ENCODE peak calls at places on chromosome 18, in ten cellular contexts. K, H, T, J, U, R, W, D, G and A are unnamed samples. For H3K36me3, the result is how much of the 10 kb centered on the place peaks cover.

GRCh38 chr18:41150316-41150715 is 804.7 kb upstream of the PIK3C3 start:
- DNase-seq in G (no peak), U (no peak), H (no peak), W (no peak), T (no peak), K (no peak), R (no peak), J (no peak), D (no peak), A (no peak)

GRCh38 chr18:3722662-3723433 is 272.9 kb downstream of the TGIF1 start:
- DNase-seq in K (peak), D (no peak), H (no peak), G (no peak), R (no peak), W (no peak), U (no peak), J (peak), T (no peak), A (no peak)

GRCh38 chr18:58993260-58993659 is 128.6 kb downstream of the ZNF532 start:
- DNase-seq in R (no peak), G (no peak), K (no peak), D (no peak), H (no peak), W (peak), J (no peak), T (no peak), U (no peak), A (no peak)

GRCh38 chr18:77059294-77059916 is 73.2 kb downstream of the MBP start:
- DNase-seq in U (no peak), H (no peak), T (peak), J (peak), G (no peak), K (no peak), R (no peak), W (peak), D (peak), A (no peak)

GRCh38 chr18:69658137-69658536 is 257.4 kb downstream of the DOK6 start:
- DNase-seq in T (no peak), K (no peak), R (no peak), U (no peak), D (no peak), J (peak), H (no peak), W (no peak), G (no peak), A (no peak)

GRCh38 chr18:12278153-12278764 is 24.1 kb downstream of the CIDEA start:
- DNase-seq in T (no peak), U (no peak), D (no peak), H (no peak), J (no peak), G (no peak), W (no peak), R (no peak), K (no peak), A (no peak)

GRCh38 chr18:70459251-70459650 is 170.4 kb downstream of the SOCS6 start:
- DNase-seq in G (no peak), H (no peak), W (no peak), D (no peak), R (no peak), J (no peak), U (no peak), T (no peak), K (no peak), A (no peak)

GRCh38 chr18:50183556-50183955 is 11.4 kb downstream of the MYO5B start:
- DNase-seq in D (peak), R (no peak), H (no peak), J (peak), W (no peak), G (no peak), K (no peak), U (no peak), T (peak), A (no peak)

GRCh38 chr18:54956506-54956905 is 2.8 kb downstream of the CCDC68 start:
- DNase-seq in K (peak), T (no peak), G (no peak), W (no peak), J (no peak), R (no peak), H (no peak), D (no peak), U (no peak), A (no peak)

GRCh38 chr18:38010971-38011370 is 445.4 kb upstream of the CELF4 start:
- DNase-seq in H (no peak), G (no peak), K (no peak), U (no peak), T (no peak), R (no peak), J (no peak), W (no peak), D (no peak), A (no peak)

GRCh38 chr18:32032609-32033008 is 14.0 kb downstream of the RNF125 start:
- DNase-seq in J (no peak), K (no peak), U (no peak), T (no peak), R (no peak), H (no peak), D (no peak), W (no peak), G (no peak), A (no peak)

GRCh38 chr18:23231340-23232021 is 96.2 kb downstream of the CABLES1 start:
- DNase-seq in H (peak), D (peak), U (peak), K (no peak), J (no peak), R (peak), G (no peak), T (no peak), W (peak), A (no peak)

GRCh38 chr18:9992300-9992987 is 78.6 kb downstream of the VAPA start:
- DNase-seq in T (no peak), W (peak), K (peak), J (no peak), D (no peak), G (no peak), R (no peak), U (no peak), H (no peak), A (no peak)

GRCh38 chr18:9993846-9994660 is 80.2 kb downstream of the VAPA start:
- DNase-seq in D (no peak), T (no peak), H (no peak), G (no peak), U (no peak), R (no peak), J (no peak), W (no peak), K (peak), A (no peak)

GRCh38 chr18:9991021-9992000 is 77.5 kb downstream of the VAPA start:
- DNase-seq in K (peak), T (no peak), U (no peak), G (no peak), W (no peak), H (no peak), J (no peak), R (no peak), D (no peak), A (no peak)

GRCh38 chr18:9994701-9995100 is 80.9 kb downstream of the VAPA start:
- DNase-seq in U (no peak), D (no peak), T (no peak), G (no peak), K (peak), R (no peak), W (no peak), J (no peak), H (no peak), A (no peak)

GRCh38 chr18:9992988-9993845 is 79.4 kb downstream of the VAPA start:
- DNase-seq in K (peak), H (no peak), T (no peak), W (no peak), J (no peak), R (no peak), D (no peak), G (no peak), U (no peak), A (no peak)
- H3K27ac ChIP-seq in K (peak), H (no peak), T (no peak), W (no peak), J (no peak), R (peak), D (no peak), G (no peak), U (peak), A (peak)

DNA sequence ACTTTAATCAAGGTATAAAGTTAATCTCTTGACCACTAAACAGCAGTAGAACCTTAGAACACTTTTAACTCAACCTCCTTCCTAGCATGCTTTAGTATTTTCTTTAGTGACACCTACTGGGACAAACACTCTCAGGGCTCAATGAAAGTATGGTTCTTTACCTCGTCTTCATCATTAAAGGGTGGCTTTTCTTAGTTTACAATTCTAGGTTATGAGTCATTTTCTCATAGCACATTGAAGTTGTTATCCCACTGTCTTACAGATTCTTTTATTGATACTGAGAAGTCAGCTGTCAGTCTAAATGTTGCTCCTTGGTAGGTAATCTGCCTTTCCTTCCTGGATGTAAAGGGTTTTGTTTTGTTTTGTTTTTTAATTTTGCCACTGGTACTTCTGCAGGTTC is 38.0 kb downstream of the SIGLEC15 start:
- DNase-seq in J (no peak), R (no peak), T (no peak), U (no peak), K (no peak), W (no peak), H (no peak), D (no peak), G (no peak), A (no peak)
- H3K36me3 ChIP-seq in J (half or more), R (under half), T (under half), U (half or more), K (under half), W (under half), H (under half), D (half or more), G (half or more), A (under half)

DNA sequence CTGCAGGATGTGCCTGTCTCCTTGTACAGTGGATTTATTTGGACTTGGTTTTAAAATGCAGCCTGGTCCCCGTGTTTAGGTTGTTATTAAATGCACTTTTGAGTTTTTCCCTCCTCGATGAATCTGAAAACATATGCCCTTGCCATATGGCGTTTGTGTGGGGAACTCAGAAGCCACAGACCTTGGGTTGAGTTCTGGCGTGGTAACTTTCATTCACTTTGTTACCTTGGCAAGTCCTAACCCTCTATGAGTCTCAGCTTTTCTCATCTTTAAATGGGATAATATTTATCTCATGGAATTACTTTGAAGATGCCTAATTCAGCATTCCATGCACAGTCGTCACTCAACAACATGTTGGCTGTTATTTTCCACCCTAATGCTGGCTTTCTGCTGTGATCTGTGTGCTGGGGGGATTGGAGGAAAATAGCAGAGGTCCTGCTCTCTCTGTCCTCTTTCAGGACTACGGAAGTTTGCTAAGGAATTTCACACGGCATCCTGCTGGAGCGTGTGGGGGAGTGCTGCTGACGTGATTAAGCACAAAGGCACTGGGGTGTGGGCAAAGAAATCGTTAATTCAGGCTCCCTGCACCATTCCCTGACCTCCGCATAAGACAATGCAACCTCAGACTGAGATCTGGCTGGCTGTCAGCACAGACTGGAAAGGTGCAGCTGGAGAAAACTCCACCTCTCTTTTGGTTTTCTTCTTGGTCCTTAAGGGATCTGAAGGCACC is 61.7 kb downstream of the LDLRAD4 start:
- DNase-seq in H (no peak), G (no peak), T (no peak), R (no peak), U (no peak), D (no peak), J (no peak), W (no peak), K (no peak), A (no peak)
- TF ChIP-seq POLR2AphosphoS5 in H (no peak), G (no peak), T (no peak), R (no peak), U (no peak), D (no peak), J (no peak), W (no peak), K (no peak), A (no peak)

DNA sequence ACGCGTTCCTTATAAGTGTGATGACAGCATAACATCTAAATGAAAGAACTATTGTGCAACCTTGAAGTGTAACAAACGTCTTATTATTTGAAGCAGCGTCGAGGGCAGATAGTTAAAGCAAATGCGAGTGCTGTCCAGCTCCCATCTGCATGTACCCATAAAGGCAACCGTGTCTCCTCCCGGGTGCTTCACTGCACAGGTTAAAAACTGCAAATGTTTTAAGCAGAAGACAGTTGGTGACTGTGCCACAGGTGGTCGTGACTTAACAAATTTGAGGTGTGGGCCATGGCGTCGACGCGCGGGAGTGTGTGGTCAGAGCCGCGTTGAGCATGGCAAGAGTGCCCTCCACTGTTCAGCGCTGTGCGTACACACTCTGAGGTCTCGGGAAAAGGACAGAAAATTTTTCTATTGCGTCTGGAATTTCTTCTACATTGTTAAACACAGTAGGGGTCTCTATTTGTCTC is 6.4 kb downstream of the SALL3 start:
- DNase-seq in U (no peak), D (peak), J (peak), R (no peak), H (no peak), G (no peak), T (peak), W (peak), K (no peak), A (peak)
- H3K27ac ChIP-seq in U (no peak), D (no peak), J (no peak), R (no peak), H (no peak), G (no peak), T (no peak), W (no peak), K (no peak), A (no peak)